ENCODE peak calls at places on chromosomes 1 and 21, in seven cellular contexts. M is left colon; X is activated CD8-positive, alpha-beta T cell treated with anti-CD3 and anti-CD28 coated beads, Interleukin-2, amount 10 ng/mL, durations not matched to agents 7 days and 5 days; Z is stimulated activated naive CD8-positive, alpha-beta T cell treated with anti-CD3 and anti-CD28 coated beads, Interleukin-15, amount 100 ng/mL, for 72 hours; E is upper lobe of left lung; C is lung; N is gastroesophageal sphincter. O is an unnamed sample.

GRCh38 chr1:203572134-203572625 is 54.5 kb upstream of the ATP2B4 start:
- ATAC-seq in N (no peak), M (no peak), X (no peak), E (no peak), C (no peak), Z (no peak), O (no peak)

GRCh38 chr1:214002472-214002871 is 14.7 kb downstream of the PROX1 start:
- ATAC-seq in Z (no peak), X (no peak), E (no peak), N (no peak), M (peak), C (peak), O (no peak)

GRCh38 chr1:93448983-93449805 is 1.3 kb downstream of the FNBP1L start:
- ATAC-seq in Z (no peak), X (no peak), C (no peak), E (peak), N (no peak), M (peak), O (no peak)

GRCh38 chr1:21886486-21887215 is 50.5 kb downstream of the HSPG2 start:
- ATAC-seq in C (no peak), E (no peak), Z (no peak), N (no peak), M (peak), X (no peak), O (no peak)

GRCh38 chr1:3623441-3624150 is 1.2 kb upstream of the TPRG1L start:
- ATAC-seq in X (no peak), N (no peak), M (no peak), C (no peak), E (no peak), Z (no peak), O (no peak)

GRCh38 chr1:70429219-70429618 is 18.2 kb downstream of the CTH start:
- ATAC-seq in M (peak), E (no peak), N (no peak), X (no peak), Z (no peak), C (no peak), O (peak)

GRCh38 chr1:178620584-178621475 is 104.2 kb upstream of the RALGPS2 start:
- ATAC-seq in E (no peak), M (no peak), X (no peak), Z (no peak), C (no peak), N (no peak), O (no peak)

GRCh38 chr1:240533154-240533780 is 78.7 kb downstream of the GREM2 start:
- ATAC-seq in E (no peak), X (no peak), Z (no peak), N (no peak), C (no peak), M (no peak), O (no peak)

GRCh38 chr1:94643776-94644175 is 102.2 kb upstream of the F3 start:
- ATAC-seq in N (no peak), X (no peak), E (no peak), Z (no peak), C (no peak), M (peak), O (no peak)

GRCh38 chr21:45533731-45534571 is 8.3 kb downstream of the SLC19A1 start:
- ATAC-seq in X (no peak), N (no peak), M (peak), E (no peak), Z (no peak), C (no peak), O (no peak)

GRCh38 chr1:217911908-217912307 is 280.8 kb downstream of the SPATA17 start:
- ATAC-seq in X (no peak), N (no peak), E (no peak), M (no peak), C (no peak), Z (no peak), O (no peak)

GRCh38 chr1:203065191-203065590 is 20.6 kb downstream of the MYOG start:
- ATAC-seq in C (no peak), N (no peak), E (no peak), X (no peak), Z (no peak), M (no peak), O (no peak)

GRCh38 chr1:160620942-160621632 is 25.8 kb downstream of the SLAMF1 start:
- ATAC-seq in E (no peak), N (no peak), Z (no peak), X (no peak), M (no peak), C (no peak), O (no peak)

GRCh38 chr1:13702425-13703127 is 2.6 kb downstream of the PRDM2 start:
- ATAC-seq in E (no peak), M (no peak), N (no peak), C (no peak), X (peak), Z (peak), O (peak)

GRCh38 chr1:37633950-37634553 is 640 bp downstream of the RSPO1 start:
- ATAC-seq in M (no peak), X (peak), Z (peak), E (no peak), C (no peak), N (no peak), O (no peak)

GRCh38 chr1:60984066-60984799 is 98.1 kb upstream of the NFIA start:
- ATAC-seq in C (no peak), X (no peak), Z (peak), E (peak), M (no peak), N (peak), O (no peak)

GRCh38 chr1:39569034-39569433 is 7.6 kb downstream of the PABPC4 start:
- ATAC-seq in M (no peak), E (no peak), N (no peak), C (no peak), X (no peak), Z (no peak), O (no peak)

GRCh38 chr21:39097335-39097861 is 85.9 kb downstream of the PSMG1 start:
- ATAC-seq in E (peak), Z (no peak), N (no peak), M (no peak), C (peak), X (no peak), O (no peak)

GRCh38 chr1:226063362-226064167 is 1.0 kb downstream of the H3-3A start:
- ATAC-seq in X (no peak), C (no peak), N (no peak), E (peak), Z (no peak), M (peak), O (no peak)

GRCh38 chr1:245599413-245600174 is 444.8 kb downstream of the KIF26B start:
- ATAC-seq in E (peak), N (peak), Z (no peak), M (no peak), C (peak), X (no peak), O (no peak)

GRCh38 chr1:41510531-41511238 is 26.2 kb upstream of the EDN2 start:
- ATAC-seq in N (no peak), X (no peak), Z (peak), C (no peak), M (no peak), E (no peak), O (no peak)

GRCh38 chr1:66346057-66346795 is 187.7 kb upstream of the SGIP1 start:
- ATAC-seq in C (no peak), X (no peak), E (no peak), N (no peak), M (no peak), Z (peak), O (peak)

GRCh38 chr1:11528636-11529121 is 49.7 kb downstream of the DISP3 start:
- ATAC-seq in X (peak), N (no peak), E (no peak), Z (peak), M (no peak), C (no peak), O (no peak)

GRCh38 chr1:204241050-204241449 is 27.3 kb upstream of the GOLT1A start:
- ATAC-seq in N (no peak), Z (no peak), M (peak), C (no peak), X (no peak), E (no peak), O (peak)

GRCh38 chr1:53689736-53690401 is 49.1 kb downstream of the GLIS1 start:
- ATAC-seq in Z (no peak), C (no peak), M (no peak), N (no peak), E (no peak), X (no peak), O (no peak)

GRCh38 chr21:30719401-30719800 is 824 bp upstream of the KRTAP21-3 start:
- ATAC-seq in Z (peak), N (no peak), M (no peak), E (no peak), X (no peak), C (no peak), O (no peak)

GRCh38 chr1:94580367-94581115 is 39.0 kb upstream of the F3 start:
- ATAC-seq in X (no peak), M (no peak), Z (no peak), N (no peak), E (no peak), C (no peak), O (no peak)